ENCODE peak calls at places on chromosome 18, in five cellular contexts. One of them, this sample, is unnamed.

GRCh38 chr18:2515908-2516625 is 55.2 kb downstream of the METTL4 start:
- DNase-seq in coronary artery: no peak
- DNase-seq in ovary: no peak
- DNase-seq in CD8-positive, alpha-beta T cell: no peak
- DNase-seq in omental fat pad: no peak
- DNase-seq in this sample: no peak

GRCh38 chr18:58315739-58316215 is 271.8 kb downstream of the NEDD4L start:
- DNase-seq in ovary: no peak
- DNase-seq in CD8-positive, alpha-beta T cell: no peak
- DNase-seq in coronary artery: no peak
- DNase-seq in omental fat pad: no peak
- DNase-seq in this sample: no peak

GRCh38 chr18:57447154-57447621 is 12.0 kb downstream of the ONECUT2 start:
- DNase-seq in ovary: no peak
- DNase-seq in CD8-positive, alpha-beta T cell: no peak
- DNase-seq in omental fat pad: no peak
- DNase-seq in coronary artery: no peak
- DNase-seq in this sample: peak

GRCh38 chr18:35045121-35045520 is 3.9 kb downstream of the MAPRE2 start:
- DNase-seq in CD8-positive, alpha-beta T cell: no peak
- DNase-seq in ovary: no peak
- DNase-seq in coronary artery: no peak
- DNase-seq in omental fat pad: no peak
- DNase-seq in this sample: no peak

GRCh38 chr18:23828426-23828825 is 139.2 kb downstream of the LAMA3 start:
- DNase-seq in ovary: no peak
- DNase-seq in CD8-positive, alpha-beta T cell: no peak
- DNase-seq in coronary artery: no peak
- DNase-seq in omental fat pad: no peak
- DNase-seq in this sample: no peak

GRCh38 chr18:6521804-6522418 is 107.2 kb upstream of the L3MBTL4 start:
- DNase-seq in ovary: no peak
- DNase-seq in CD8-positive, alpha-beta T cell: no peak
- DNase-seq in coronary artery: no peak
- DNase-seq in omental fat pad: no peak
- DNase-seq in this sample: no peak

GRCh38 chr18:23845988-23846630 is 156.9 kb downstream of the LAMA3 start:
- DNase-seq in omental fat pad: no peak
- DNase-seq in coronary artery: no peak
- DNase-seq in ovary: no peak
- DNase-seq in CD8-positive, alpha-beta T cell: no peak
- DNase-seq in this sample: no peak

GRCh38 chr18:79580481-79581171 is 99.0 kb upstream of the CTDP1 start:
- DNase-seq in ovary: no peak
- DNase-seq in CD8-positive, alpha-beta T cell: no peak
- DNase-seq in omental fat pad: peak
- DNase-seq in coronary artery: peak
- DNase-seq in this sample: peak

GRCh38 chr18:580154-580553 is at the start of gene CETN1:
- DNase-seq in coronary artery: no peak
- DNase-seq in omental fat pad: no peak
- DNase-seq in CD8-positive, alpha-beta T cell: no peak
- DNase-seq in ovary: no peak
- DNase-seq in this sample: no peak

GRCh38 chr18:5031216-5031615 is 165.8 kb downstream of the AKAIN1 start:
- DNase-seq in CD8-positive, alpha-beta T cell: no peak
- DNase-seq in coronary artery: no peak
- DNase-seq in omental fat pad: no peak
- DNase-seq in ovary: no peak
- DNase-seq in this sample: no peak

GRCh38 chr18:5040476-5040875 is 156.6 kb downstream of the AKAIN1 start:
- DNase-seq in ovary: no peak
- DNase-seq in CD8-positive, alpha-beta T cell: no peak
- DNase-seq in coronary artery: no peak
- DNase-seq in omental fat pad: no peak
- DNase-seq in this sample: no peak

DNA sequence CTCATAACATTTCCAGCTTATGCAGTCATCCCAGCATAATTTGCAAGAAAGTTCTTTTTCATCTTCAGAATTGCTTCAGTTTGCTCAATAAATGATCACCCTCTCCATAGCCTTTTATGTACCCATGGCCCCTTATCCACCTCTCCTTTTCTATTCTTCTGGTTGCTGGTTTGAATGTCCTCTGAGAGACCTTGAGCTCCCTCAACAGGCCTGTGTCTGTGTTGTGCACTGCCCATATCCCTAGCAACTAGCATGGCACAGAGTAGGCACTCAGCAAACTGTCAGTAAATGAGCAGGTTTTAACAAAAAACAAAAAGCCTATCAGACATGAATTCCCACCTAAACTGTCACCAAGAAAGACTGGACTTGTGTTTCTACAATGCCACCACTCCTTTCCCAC is 160.5 kb downstream of the AKAIN1 start:
- DNase-seq in CD8-positive, alpha-beta T cell: no peak
- DNase-seq in omental fat pad: no peak
- DNase-seq in ovary: no peak
- DNase-seq in coronary artery: no peak
- DNase-seq in this sample: no peak
- TF ChIP-seq CTCF in CD8-positive, alpha-beta T cell: no peak
- TF ChIP-seq CTCF in omental fat pad: no peak
- TF ChIP-seq CTCF in ovary: no peak
- TF ChIP-seq CTCF in coronary artery: no peak
- TF ChIP-seq CTCF in this sample: no peak

GRCh38 chr18:65721634-65722033 is 29.2 kb upstream of the CDH7 start:
- DNase-seq in CD8-positive, alpha-beta T cell: no peak
- DNase-seq in coronary artery: no peak
- DNase-seq in ovary: no peak
- DNase-seq in omental fat pad: no peak
- DNase-seq in this sample: no peak

DNA sequence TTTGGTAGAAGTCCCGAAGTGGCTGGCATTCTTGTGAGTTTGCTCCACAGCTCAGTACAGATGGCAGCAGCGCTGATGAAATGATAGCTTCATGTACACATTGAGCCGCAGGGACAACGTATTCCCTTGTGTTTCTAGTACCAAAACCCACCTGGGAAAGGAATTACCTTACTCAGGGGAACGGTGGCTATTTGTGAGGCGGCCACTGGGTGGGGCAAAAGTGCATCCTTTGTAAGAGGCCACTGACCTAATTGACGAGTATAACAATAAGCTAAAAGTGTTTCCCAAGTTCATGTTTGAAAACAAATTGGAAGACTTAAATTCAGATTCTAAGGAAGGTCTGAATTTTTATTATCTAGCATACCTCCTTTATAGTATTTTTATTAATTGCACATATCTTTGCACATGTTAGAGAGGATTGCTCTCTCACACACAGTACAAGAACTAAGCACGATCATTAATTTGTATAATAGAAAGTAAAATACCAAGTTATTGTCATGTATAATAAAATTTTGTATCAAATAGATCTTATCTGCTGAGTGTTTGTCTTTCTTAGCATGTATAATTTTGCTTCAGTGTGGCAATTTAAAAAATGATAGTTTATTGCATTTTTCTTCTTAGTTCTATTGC is 25.3 kb upstream of the CDH7 start:
- DNase-seq in CD8-positive, alpha-beta T cell: no peak
- DNase-seq in coronary artery: no peak
- DNase-seq in omental fat pad: no peak
- DNase-seq in ovary: no peak
- DNase-seq in this sample: no peak
- TF ChIP-seq CTCF in CD8-positive, alpha-beta T cell: no peak
- TF ChIP-seq CTCF in coronary artery: no peak
- TF ChIP-seq CTCF in omental fat pad: no peak
- TF ChIP-seq CTCF in ovary: no peak
- TF ChIP-seq CTCF in this sample: peak

DNA sequence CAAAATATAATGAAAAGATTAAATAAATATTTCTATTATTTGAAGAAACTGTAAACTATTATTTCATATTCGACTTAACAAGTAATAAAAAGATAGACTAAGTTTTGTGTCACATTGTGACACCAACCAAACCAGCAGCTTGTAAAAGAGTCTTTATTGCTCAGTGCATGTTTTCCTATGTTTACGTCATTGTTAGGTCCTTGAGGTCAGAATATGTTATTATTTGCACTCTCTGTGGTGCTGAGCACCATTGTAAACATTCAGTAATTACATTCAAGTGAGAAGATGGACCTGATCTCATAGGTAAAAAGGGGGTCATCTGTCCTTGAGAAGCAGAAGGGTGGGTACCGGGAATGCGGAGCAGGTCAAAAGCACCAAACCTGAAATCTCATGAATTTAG is 1999.1 kb upstream of the CELF4 start:
- DNase-seq in coronary artery: no peak
- DNase-seq in CD8-positive, alpha-beta T cell: no peak
- DNase-seq in ovary: no peak
- DNase-seq in omental fat pad: no peak
- DNase-seq in this sample: no peak
- TF ChIP-seq CTCF in coronary artery: no peak
- TF ChIP-seq CTCF in CD8-positive, alpha-beta T cell: no peak
- TF ChIP-seq CTCF in ovary: no peak
- TF ChIP-seq CTCF in omental fat pad: no peak
- TF ChIP-seq CTCF in this sample: no peak

GRCh38 chr18:51168031-51168742 is 29.3 kb downstream of the MEX3C start:
- DNase-seq in coronary artery: no peak
- DNase-seq in omental fat pad: no peak
- DNase-seq in CD8-positive, alpha-beta T cell: no peak
- DNase-seq in ovary: no peak
- DNase-seq in this sample: no peak
- TF ChIP-seq CTCF in coronary artery: no peak
- TF ChIP-seq CTCF in omental fat pad: no peak
- TF ChIP-seq CTCF in CD8-positive, alpha-beta T cell: no peak
- TF ChIP-seq CTCF in ovary: no peak
- TF ChIP-seq CTCF in this sample: no peak

DNA sequence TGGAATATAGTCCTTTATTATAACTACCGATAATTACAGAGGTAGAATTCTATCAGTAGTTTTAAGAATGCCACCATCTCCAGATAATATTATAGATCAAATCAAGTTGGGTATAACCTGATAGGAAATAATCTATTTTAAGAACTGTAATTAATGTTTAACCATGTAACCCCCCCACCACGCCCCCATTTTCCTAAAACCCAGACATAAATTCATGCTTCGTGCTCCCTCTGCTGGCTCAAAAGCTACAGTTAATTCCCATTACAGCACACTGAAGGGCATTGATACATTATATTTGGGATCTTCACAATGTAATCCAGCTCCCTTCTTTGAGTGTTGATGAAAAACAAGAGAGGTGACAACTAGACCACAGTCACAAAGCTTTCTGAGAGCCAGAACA is 228.0 kb upstream of the SMAD7 start:
- DNase-seq in ovary: no peak
- DNase-seq in omental fat pad: no peak
- DNase-seq in CD8-positive, alpha-beta T cell: no peak
- DNase-seq in coronary artery: no peak
- DNase-seq in this sample: no peak
- TF ChIP-seq CTCF in ovary: peak
- TF ChIP-seq CTCF in omental fat pad: no peak
- TF ChIP-seq CTCF in CD8-positive, alpha-beta T cell: peak
- TF ChIP-seq CTCF in coronary artery: no peak
- TF ChIP-seq CTCF in this sample: peak

DNA sequence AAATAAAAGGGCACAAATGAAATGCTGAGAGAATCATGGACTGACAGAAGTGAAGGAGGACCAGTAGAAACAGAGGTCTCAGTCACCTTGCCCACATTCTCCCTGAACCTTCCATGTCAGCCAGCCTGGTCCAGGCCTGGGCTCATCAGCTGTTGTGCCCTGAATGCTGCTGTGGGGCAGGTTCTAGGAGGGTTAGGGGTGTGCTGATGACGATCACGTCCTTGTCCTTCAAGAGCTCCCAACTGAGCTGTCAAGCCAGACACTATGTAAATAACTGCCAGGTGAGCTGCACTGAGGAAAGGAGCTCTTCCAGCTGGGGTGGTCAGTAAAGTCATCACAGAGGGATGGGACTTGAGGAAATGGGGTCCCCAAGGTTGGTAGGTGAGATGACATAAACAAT is 156.5 kb downstream of the SMAD2 start:
- DNase-seq in coronary artery: no peak
- DNase-seq in CD8-positive, alpha-beta T cell: no peak
- DNase-seq in ovary: no peak
- DNase-seq in omental fat pad: no peak
- DNase-seq in this sample: no peak
- TF ChIP-seq CTCF in coronary artery: no peak
- TF ChIP-seq CTCF in CD8-positive, alpha-beta T cell: no peak
- TF ChIP-seq CTCF in ovary: no peak
- TF ChIP-seq CTCF in omental fat pad: no peak
- TF ChIP-seq CTCF in this sample: no peak

GRCh38 chr18:7568426-7568825 is 1.3 kb downstream of the PTPRM start:
- DNase-seq in CD8-positive, alpha-beta T cell: no peak
- DNase-seq in coronary artery: peak
- DNase-seq in omental fat pad: peak
- DNase-seq in ovary: peak
- DNase-seq in this sample: peak
- TF ChIP-seq CTCF in CD8-positive, alpha-beta T cell: no peak
- TF ChIP-seq CTCF in coronary artery: no peak
- TF ChIP-seq CTCF in omental fat pad: no peak
- TF ChIP-seq CTCF in ovary: no peak
- TF ChIP-seq CTCF in this sample: peak

GRCh38 chr18:55095579-55095978 is 136.3 kb upstream of the CCDC68 start:
- DNase-seq in CD8-positive, alpha-beta T cell: no peak
- DNase-seq in coronary artery: no peak
- DNase-seq in ovary: no peak
- DNase-seq in omental fat pad: no peak
- DNase-seq in this sample: no peak
- TF ChIP-seq CTCF in CD8-positive, alpha-beta T cell: no peak
- TF ChIP-seq CTCF in coronary artery: no peak
- TF ChIP-seq CTCF in ovary: no peak
- TF ChIP-seq CTCF in omental fat pad: no peak
- TF ChIP-seq CTCF in this sample: no peak